ENCODE peak calls at places on chromosomes 1 and 21, in four cellular contexts. One of them, this sample, is unnamed.

GRCh38 chr1:70719164-70719563 is 308.1 kb downstream of the CTH start:
- DNase-seq in testis: no peak
- DNase-seq in uterus: no peak
- DNase-seq in cardiac fibroblast: no peak
- DNase-seq in this sample: no peak

GRCh38 chr1:108962681-108963051 is 618 bp downstream of the CLCC1 start:
- DNase-seq in testis: peak
- DNase-seq in uterus: peak
- DNase-seq in cardiac fibroblast: no peak
- DNase-seq in this sample: no peak

GRCh38 chr1:33126411-33127000 is 45.6 kb downstream of the AZIN2 start:
- DNase-seq in testis: peak
- DNase-seq in uterus: no peak
- DNase-seq in cardiac fibroblast: no peak
- DNase-seq in this sample: no peak

GRCh38 chr1:62643283-62643682 is 44.9 kb downstream of the DOCK7 start:
- DNase-seq in testis: no peak
- DNase-seq in uterus: no peak
- DNase-seq in cardiac fibroblast: no peak
- DNase-seq in this sample: no peak

GRCh38 chr1:197521118-197521739 is 253.2 kb downstream of the CRB1 start:
- DNase-seq in testis: peak
- DNase-seq in uterus: no peak
- DNase-seq in cardiac fibroblast: peak
- DNase-seq in this sample: peak

GRCh38 chr1:192979542-192979941 is 79.6 kb downstream of the UCHL5 start:
- DNase-seq in testis: no peak
- DNase-seq in uterus: no peak
- DNase-seq in cardiac fibroblast: no peak
- DNase-seq in this sample: no peak

GRCh38 chr1:165068716-165069115 is 287.8 kb downstream of the LMX1A start:
- DNase-seq in testis: no peak
- DNase-seq in uterus: no peak
- DNase-seq in cardiac fibroblast: no peak
- DNase-seq in this sample: peak

GRCh38 chr21:45502006-45502345 is 40.3 kb downstream of the SLC19A1 start:
- DNase-seq in testis: no peak
- DNase-seq in uterus: peak
- DNase-seq in cardiac fibroblast: no peak
- DNase-seq in this sample: no peak

GRCh38 chr1:206507395-206508129 is at the start of gene RASSF5:
- DNase-seq in testis: peak
- DNase-seq in uterus: peak
- DNase-seq in cardiac fibroblast: peak
- DNase-seq in this sample: no peak

GRCh38 chr21:39326607-39327307 is 13.3 kb upstream of the BRWD1 start:
- DNase-seq in testis: no peak
- DNase-seq in uterus: no peak
- DNase-seq in cardiac fibroblast: no peak
- DNase-seq in this sample: no peak

GRCh38 chr1:244272471-244273261 is 179.0 kb downstream of the ADSS2 start:
- DNase-seq in testis: peak
- DNase-seq in uterus: peak
- DNase-seq in cardiac fibroblast: peak
- DNase-seq in this sample: peak

GRCh38 chr1:8361198-8361849 is 43.4 kb downstream of the SLC45A1 start:
- DNase-seq in testis: no peak
- DNase-seq in uterus: peak
- DNase-seq in cardiac fibroblast: no peak
- DNase-seq in this sample: no peak

GRCh38 chr21:37593015-37593414 is 226.4 kb downstream of the DYRK1A start:
- DNase-seq in testis: no peak
- DNase-seq in uterus: no peak
- DNase-seq in cardiac fibroblast: peak
- DNase-seq in this sample: no peak

GRCh38 chr1:11311816-11312755 is 39.1 kb downstream of the UBIAD1 start:
- DNase-seq in testis: no peak
- DNase-seq in uterus: no peak
- DNase-seq in cardiac fibroblast: no peak
- DNase-seq in this sample: no peak

GRCh38 chr21:42441963-42442362 is 38.3 kb downstream of the UBASH3A start:
- DNase-seq in testis: no peak
- DNase-seq in uterus: no peak
- DNase-seq in cardiac fibroblast: no peak
- DNase-seq in this sample: no peak

GRCh38 chr1:10793129-10793651 is 3.3 kb downstream of the CASZ1 start:
- DNase-seq in testis: no peak
- DNase-seq in uterus: no peak
- DNase-seq in cardiac fibroblast: peak
- DNase-seq in this sample: no peak

GRCh38 chr1:43552059-43552742 is 21.5 kb downstream of the PTPRF start:
- DNase-seq in testis: no peak
- DNase-seq in uterus: no peak
- DNase-seq in cardiac fibroblast: no peak
- DNase-seq in this sample: no peak

GRCh38 chr1:43551396-43551888 is 20.8 kb downstream of the PTPRF start:
- DNase-seq in testis: no peak
- DNase-seq in uterus: no peak
- DNase-seq in cardiac fibroblast: no peak
- DNase-seq in this sample: no peak

GRCh38 chr1:43549921-43550597 is 19.4 kb downstream of the PTPRF start:
- DNase-seq in testis: peak
- DNase-seq in uterus: peak
- DNase-seq in cardiac fibroblast: no peak
- DNase-seq in this sample: no peak

GRCh38 chr1:43552813-43553212 is 22.1 kb downstream of the PTPRF start:
- DNase-seq in testis: no peak
- DNase-seq in uterus: peak
- DNase-seq in cardiac fibroblast: no peak
- DNase-seq in this sample: peak

DNA sequence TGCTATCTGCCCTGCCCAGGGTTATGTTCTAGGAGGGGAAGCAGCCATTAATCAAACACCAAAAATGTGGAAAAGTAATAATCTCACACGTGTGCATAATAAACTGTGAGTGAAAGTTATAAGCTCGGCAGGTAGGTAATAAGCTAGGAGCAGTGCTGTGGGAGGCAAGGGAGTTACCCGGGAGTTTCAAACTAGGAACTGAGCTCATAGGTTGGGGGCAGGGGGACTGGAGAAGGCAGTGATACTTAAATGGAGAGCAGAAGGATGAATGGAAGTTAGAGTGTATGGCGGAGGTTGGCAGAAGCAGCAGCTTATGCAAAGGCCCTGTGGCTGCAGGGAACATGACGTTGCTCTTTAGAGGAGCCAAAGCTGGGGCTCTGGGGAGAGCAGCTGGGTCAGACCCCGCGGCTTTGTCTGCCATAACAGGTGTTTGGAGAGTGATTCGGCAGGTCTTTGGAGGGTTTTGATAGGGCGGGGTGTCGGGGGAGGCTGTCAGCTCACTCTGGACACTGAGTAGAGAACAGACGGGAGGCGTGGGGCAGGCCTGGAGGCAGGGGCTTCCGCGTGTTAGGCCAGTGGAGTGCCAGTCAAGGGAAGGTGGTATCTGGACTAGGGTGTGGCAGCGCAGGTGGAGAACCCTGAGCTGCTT is 20.0 kb downstream of the PTPRF start:
- DNase-seq in testis: no peak
- DNase-seq in uterus: no peak
- DNase-seq in cardiac fibroblast: no peak
- DNase-seq in this sample: no peak
- H3K4me3 ChIP-seq in testis: peak
- H3K4me3 ChIP-seq in uterus: peak
- H3K4me3 ChIP-seq in cardiac fibroblast: no peak
- H3K4me3 ChIP-seq in this sample: no peak

DNA sequence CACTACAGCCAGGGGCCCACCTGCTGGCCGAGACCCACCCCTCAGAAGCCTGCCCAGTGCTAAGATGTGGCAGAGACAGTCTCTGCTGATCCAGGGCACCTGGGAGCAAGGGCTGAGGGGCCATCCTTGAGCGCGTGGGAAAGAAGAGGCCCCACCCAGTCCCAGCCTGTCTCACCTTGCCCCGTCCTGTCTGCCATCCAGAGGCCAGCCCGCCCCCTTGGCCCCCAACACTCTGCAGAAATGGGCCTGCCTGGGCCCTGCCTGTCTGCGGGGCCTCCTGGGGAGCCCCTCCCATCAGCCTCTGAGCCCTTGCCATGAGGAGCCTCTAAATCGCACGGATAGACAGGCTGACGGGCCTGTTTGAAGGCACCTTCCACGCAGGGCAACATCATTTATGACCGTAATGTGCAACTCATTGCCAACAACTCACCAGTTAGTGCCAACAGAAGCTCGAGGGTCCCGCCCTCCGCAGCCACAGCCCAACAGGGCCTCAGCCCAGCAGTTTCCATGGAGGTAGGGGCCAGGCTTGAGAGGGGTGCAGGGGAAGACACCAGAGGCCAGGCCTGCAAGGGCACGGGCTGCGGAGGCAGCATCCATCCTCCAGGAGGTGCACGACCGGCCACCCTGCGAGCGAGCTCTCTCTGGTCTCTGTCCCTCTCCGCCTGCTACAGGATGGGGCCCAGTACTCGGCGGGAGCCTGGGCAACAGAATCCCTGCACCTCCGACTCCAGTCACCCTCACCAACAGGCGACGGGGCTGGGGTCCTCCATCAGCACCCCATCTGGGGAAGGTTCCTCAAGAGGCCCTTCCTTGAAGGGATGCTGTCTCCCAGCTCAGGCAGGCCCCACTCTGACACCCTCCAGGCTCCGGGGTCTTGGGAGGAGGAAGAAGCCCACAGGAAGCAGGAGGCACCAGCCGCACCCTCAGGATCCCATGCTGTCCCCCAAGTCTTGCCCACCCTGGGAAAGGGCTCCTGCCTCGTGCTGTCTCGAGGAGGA is 78.0 kb downstream of the MEGF6 start:
- DNase-seq in testis: no peak
- DNase-seq in uterus: no peak
- DNase-seq in cardiac fibroblast: no peak
- DNase-seq in this sample: no peak
- TF ChIP-seq CTCF in testis: no peak
- TF ChIP-seq CTCF in uterus: no peak
- TF ChIP-seq CTCF in cardiac fibroblast: no peak
- TF ChIP-seq CTCF in this sample: no peak

GRCh38 chr1:17970757-17971156 is 136.8 kb upstream of the IGSF21 start:
- DNase-seq in testis: no peak
- DNase-seq in uterus: no peak
- DNase-seq in cardiac fibroblast: no peak
- DNase-seq in this sample: no peak
- H3K4me3 ChIP-seq in testis: no peak
- H3K4me3 ChIP-seq in uterus: no peak
- H3K4me3 ChIP-seq in cardiac fibroblast: no peak
- H3K4me3 ChIP-seq in this sample: no peak

GRCh38 chr1:181559142-181559541 is 75.8 kb downstream of the CACNA1E start:
- DNase-seq in testis: no peak
- DNase-seq in uterus: no peak
- DNase-seq in cardiac fibroblast: no peak
- DNase-seq in this sample: no peak
- TF ChIP-seq CTCF in testis: no peak
- TF ChIP-seq CTCF in uterus: no peak
- TF ChIP-seq CTCF in cardiac fibroblast: no peak
- TF ChIP-seq CTCF in this sample: no peak

GRCh38 chr1:205298191-205298994 is 23.2 kb downstream of the NUAK2 start:
- DNase-seq in testis: no peak
- DNase-seq in uterus: no peak
- DNase-seq in cardiac fibroblast: peak
- DNase-seq in this sample: peak
- H3K4me3 ChIP-seq in testis: no peak
- H3K4me3 ChIP-seq in uterus: no peak
- H3K4me3 ChIP-seq in cardiac fibroblast: no peak
- H3K4me3 ChIP-seq in this sample: no peak

GRCh38 chr21:41407541-41408460 is 18.2 kb upstream of the MX1 start:
- DNase-seq in testis: no peak
- DNase-seq in uterus: no peak
- DNase-seq in cardiac fibroblast: no peak
- DNase-seq in this sample: no peak
- TF ChIP-seq CTCF in testis: no peak
- TF ChIP-seq CTCF in uterus: no peak
- TF ChIP-seq CTCF in cardiac fibroblast: no peak
- TF ChIP-seq CTCF in this sample: no peak

DNA sequence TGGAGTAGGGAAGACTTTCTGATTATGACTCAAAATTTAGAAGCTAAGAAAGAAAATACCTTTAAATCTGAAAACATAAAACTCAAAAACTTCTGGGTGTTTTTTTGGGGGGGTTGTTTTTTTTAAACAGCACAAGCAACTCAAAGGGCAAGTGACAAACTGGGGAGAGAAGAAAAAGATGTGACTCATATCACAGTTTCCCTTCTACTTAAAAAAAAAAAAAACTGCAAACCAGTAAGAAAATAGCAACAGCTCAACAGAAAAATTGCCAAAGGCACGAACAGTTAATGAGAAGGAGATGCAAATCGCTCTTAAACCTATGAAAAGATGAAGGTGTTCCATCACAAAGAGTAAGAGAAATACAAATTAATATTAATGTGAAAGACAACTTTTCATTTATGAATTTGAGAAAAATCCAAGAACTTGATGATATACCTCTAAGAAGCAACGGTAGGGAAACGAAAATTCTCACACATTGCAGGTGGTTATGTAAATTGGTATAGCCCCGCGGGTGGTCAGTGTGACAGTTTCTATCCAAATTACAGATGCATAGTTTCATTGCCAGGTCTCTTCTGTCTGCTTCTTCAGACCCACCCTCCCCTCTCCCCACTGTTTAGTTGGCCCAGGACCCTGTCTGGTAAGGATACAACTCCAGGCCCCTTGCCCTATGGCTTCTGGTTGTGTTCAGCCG is 9.0 kb downstream of the IFNAR2 start:
- DNase-seq in testis: no peak
- DNase-seq in uterus: no peak
- DNase-seq in cardiac fibroblast: no peak
- DNase-seq in this sample: no peak
- H3K4me3 ChIP-seq in testis: no peak
- H3K4me3 ChIP-seq in uterus: no peak
- H3K4me3 ChIP-seq in cardiac fibroblast: no peak
- H3K4me3 ChIP-seq in this sample: no peak

This sample was measured in fibroblast of mammary gland.